ENCODE peak calls at places on chromosomes 7 and 10, in eight cellular contexts. X, Q, G, O, C, U, M and F are unnamed samples.

GRCh38 chr10:126133906-126134703 is 237.7 kb downstream of the FANK1 start:
- DNase-seq in X (no peak), Q (peak; percentile 92), G (no peak), O (peak; percentile 46), C (no peak), U (no peak), M (no peak), F (peak; percentile 73)

GRCh38 chr10:98338896-98339295 is 70.9 kb upstream of the LOXL4 start:
- DNase-seq in X (no peak), Q (peak; percentile 36), G (no peak), O (no peak), C (no peak), U (no peak), M (no peak), F (peak; percentile 71)

GRCh38 chr10:99656199-99657064 is 2.9 kb upstream of the ENTPD7 start:
- DNase-seq in X (no peak), Q (no peak), G (no peak), O (no peak), C (peak; percentile 71), U (no peak), M (no peak), F (peak; percentile 31)

GRCh38 chr7:149317986-149318672 is 56.1 kb downstream of the ZNF783 start:
- DNase-seq in X (no peak), Q (no peak), G (no peak), O (no peak), C (no peak), U (no peak), M (no peak), F (no peak)

GRCh38 chr7:40306596-40306995 is 171.8 kb downstream of the SUGCT start:
- DNase-seq in X (no peak), Q (peak; percentile 86), G (no peak), O (peak; percentile 70), C (no peak), U (no peak), M (no peak), F (peak; percentile 40)

GRCh38 chr10:120505056-120505455 is 48.0 kb downstream of the PLPP4 start:
- DNase-seq in X (no peak), Q (no peak), G (no peak), O (no peak), C (no peak), U (no peak), M (no peak), F (no peak)

GRCh38 chr10:86300399-86300925 is 66.1 kb downstream of the GRID1 start:
- DNase-seq in X (no peak), Q (no peak), G (no peak), O (no peak), C (no peak), U (no peak), M (no peak), F (no peak)

GRCh38 chr7:46179211-46179610 is 258.1 kb upstream of the IGFBP3 start:
- DNase-seq in X (no peak), Q (peak; percentile 39), G (no peak), O (no peak), C (no peak), U (no peak), M (no peak), F (no peak)

GRCh38 chr10:77036993-77037734 is 600.4 kb downstream of the KCNMA1 start:
- DNase-seq in X (no peak), Q (peak; percentile 26), G (no peak), O (no peak), C (no peak), U (no peak), M (no peak), F (no peak)

GRCh38 chr7:130941322-130942210 is 207.6 kb upstream of the KLF14 start:
- DNase-seq in X (no peak), Q (peak; percentile 77), G (no peak), O (peak; percentile 76), C (no peak), U (no peak), M (no peak), F (peak; percentile 56)

GRCh38 chr7:134712196-134712595 is 65.5 kb downstream of the BPGM start:
- DNase-seq in X (no peak), Q (no peak), G (no peak), O (peak; percentile 30), C (no peak), U (no peak), M (no peak), F (no peak)

GRCh38 chr10:66931340-66931948 is 5.6 kb downstream of the LRRTM3 start:
- DNase-seq in X (peak; percentile 35), Q (peak; percentile 86), G (no peak), O (peak; percentile 54), C (peak; percentile 23), U (no peak), M (no peak), F (peak; percentile 81)

DNA sequence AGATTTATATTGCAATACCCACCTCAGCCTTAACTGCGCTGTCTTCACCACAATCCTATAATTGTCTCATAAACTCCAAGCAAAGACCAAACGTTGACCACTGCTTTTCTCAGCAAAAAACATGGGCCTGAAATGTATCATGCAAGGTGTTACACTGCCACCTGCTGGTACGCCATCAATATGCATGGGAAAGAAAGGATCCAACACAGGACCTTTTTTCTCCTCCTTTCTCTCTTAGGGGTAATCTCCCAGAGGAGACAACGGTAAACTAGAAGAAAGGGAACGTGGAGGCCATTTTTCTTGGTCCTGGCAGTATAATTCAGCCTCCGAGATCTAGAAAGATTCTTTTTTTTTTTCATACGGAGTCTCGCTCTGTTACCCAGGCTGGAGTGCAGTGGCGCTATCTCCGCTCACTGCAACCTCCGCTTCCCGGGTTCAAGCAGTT is 79.1 kb upstream of the MPP7 start:
- DNase-seq in X (peak; percentile 94), Q (peak; percentile 88), G (peak; percentile 83), O (peak; percentile 93), C (peak; percentile 54), U (peak; percentile 79), M (peak; percentile 78), F (peak; percentile 90)
- H3K4me3 ChIP-seq in X (no peak overlapping the region), Q (no peak overlapping the region), G (no peak overlapping the region), O (no peak overlapping the region), C (no peak overlapping the region), U (no peak overlapping the region), M (no peak overlapping the region), F (no peak overlapping the region)

DNA sequence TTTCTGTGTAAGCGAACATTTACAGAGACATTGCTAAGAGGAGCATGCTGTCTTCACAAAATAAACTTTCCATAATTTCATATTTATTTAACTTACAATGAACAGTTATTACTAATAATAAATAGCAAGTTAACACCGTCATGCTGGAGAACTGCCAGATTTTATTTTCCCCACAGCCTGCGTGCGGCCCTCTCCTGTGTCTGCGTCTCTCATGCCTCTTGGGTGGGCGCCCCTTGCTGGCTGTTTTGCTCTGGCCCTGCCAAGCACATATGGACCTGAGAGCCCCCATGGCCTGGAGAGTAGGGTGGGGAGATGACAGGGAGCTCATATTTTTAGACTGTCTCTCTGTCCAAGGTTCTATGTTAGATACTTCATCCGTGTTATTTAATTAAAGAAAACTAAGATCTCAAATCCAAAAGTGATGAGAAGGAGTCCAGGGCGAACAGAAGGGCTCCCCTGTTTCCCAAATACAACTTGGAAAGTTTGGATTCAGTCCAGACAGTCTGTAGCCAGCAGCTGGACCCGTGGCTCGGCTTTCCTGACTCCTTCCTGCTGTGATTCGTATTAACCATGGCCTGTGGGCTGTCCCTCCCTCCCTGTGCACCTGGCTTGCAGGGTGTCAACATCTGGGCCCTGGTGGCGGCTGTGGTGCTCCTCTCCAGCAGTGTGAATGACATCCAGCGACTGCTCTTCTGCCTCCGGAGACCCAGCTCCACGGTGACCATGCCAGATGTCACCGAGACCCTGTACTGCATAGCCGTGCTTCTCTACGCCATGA is 20.5 kb downstream of the FBH1 start:
- DNase-seq in X (no peak), Q (no peak), G (no peak), O (no peak), C (no peak), U (no peak), M (no peak), F (no peak)
- H3K4me3 ChIP-seq in X (no peak overlapping the region), Q (no peak overlapping the region), G (no peak overlapping the region), O (no peak overlapping the region), C (no peak overlapping the region), U (no peak overlapping the region), M (no peak overlapping the region), F (no peak overlapping the region)

GRCh38 chr10:44382131-44382858 is 2.6 kb downstream of the CXCL12 start:
- DNase-seq in X (no peak), Q (peak; percentile 12), G (no peak), O (no peak), C (no peak), U (peak; percentile 29), M (no peak), F (peak; percentile 30)

GRCh38 chr10:44384601-44385422 is at the start of gene CXCL12:
- DNase-seq in X (no peak), Q (peak; percentile 47), G (no peak), O (no peak), C (no peak), U (peak; percentile 59), M (no peak), F (peak; percentile 32)

GRCh38 chr10:44383749-44384600 is 922 bp downstream of the CXCL12 start:
- DNase-seq in X (no peak), Q (peak; percentile 54), G (no peak), O (peak; percentile 9), C (no peak), U (peak; percentile 32), M (no peak), F (peak; percentile 56)

GRCh38 chr10:44380829-44381600 is 3.9 kb downstream of the CXCL12 start:
- DNase-seq in X (no peak), Q (no peak), G (no peak), O (no peak), C (no peak), U (no peak), M (no peak), F (no peak)

DNA sequence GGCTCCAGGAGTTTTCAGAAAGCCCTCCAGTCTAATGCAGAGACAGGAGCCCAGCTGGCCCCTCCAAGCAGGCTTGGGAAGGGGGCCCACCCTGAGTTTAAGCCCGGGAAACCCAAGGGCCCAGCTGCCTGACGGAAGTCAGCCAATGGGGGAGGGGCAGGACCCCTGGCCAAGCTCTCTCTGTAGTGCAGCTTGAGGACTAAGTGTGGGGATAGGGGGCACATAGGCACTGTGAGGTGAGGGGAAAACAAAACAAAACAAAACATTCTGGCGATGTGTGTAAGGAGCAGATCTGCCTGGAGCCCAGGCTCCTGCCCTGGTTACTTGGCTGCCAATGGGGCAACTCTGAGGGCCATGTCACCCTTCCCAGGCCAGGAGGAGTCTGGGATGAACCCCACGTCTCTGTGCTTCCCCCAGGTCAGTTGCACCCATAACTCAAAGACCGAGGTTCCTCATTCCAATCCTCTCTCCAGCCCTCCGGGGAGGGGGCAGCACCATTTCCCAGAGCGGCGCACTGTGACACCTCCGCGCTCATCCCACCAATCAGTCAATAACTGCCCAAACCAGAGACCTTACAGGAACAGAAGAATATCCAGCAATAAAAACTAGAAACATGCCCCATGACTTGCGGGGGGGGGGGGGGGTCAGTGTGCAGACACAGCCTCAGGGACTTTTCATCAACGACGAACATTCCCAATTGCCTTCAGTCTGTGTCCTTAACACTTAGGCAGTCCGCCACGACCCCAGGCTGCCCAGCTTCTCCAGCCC is 1.7 kb downstream of the CXCL12 start:
- DNase-seq in X (no peak), Q (no peak), G (no peak), O (no peak), C (no peak), U (no peak), M (no peak), F (no peak)
- H3K4me3 ChIP-seq in X (peak overlapping the region; percentile 54), Q (peak overlapping the region; percentile 91), G (peak overlapping the region; percentile 67), O (peak overlapping the region; percentile 56), C (no peak overlapping the region), U (peak overlapping the region; percentile 89), M (peak overlapping the region; percentile 79), F (peak overlapping the region; percentile 88)

DNA sequence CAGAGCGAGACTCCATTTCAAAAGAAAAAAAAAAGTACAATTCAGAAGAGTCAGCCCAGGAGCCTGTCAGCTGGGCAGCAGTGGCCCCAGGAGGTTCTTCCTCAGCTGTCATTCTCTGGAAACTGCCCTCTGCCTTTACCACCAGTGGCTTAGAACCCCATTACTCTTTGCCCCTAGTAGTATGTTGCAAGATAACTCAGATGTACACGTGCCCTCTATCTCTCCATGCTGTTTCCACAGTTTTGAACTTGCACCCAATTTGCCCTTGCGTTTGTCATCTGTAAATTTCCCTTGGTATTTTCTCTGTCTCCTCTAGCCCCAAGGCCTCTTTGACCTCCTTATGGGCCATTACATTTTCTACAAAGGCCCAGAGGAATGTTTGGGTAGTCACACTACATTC is 56.7 kb upstream of the PRKAR2B start:
- DNase-seq in X (no peak), Q (no peak), G (no peak), O (no peak), C (no peak), U (no peak), M (no peak), F (no peak)
- H3K4me3 ChIP-seq in X (no peak overlapping the region), Q (no peak overlapping the region), G (no peak overlapping the region), O (no peak overlapping the region), C (no peak overlapping the region), U (no peak overlapping the region), M (no peak overlapping the region), F (no peak overlapping the region)